ENCODE peak calls at places on chromosomes 6 and 20, in four cellular contexts. One of them, this sample, is unnamed.
A peak's percentile ranks its signal among the peaks of the same experiment; 100 is the strongest.

GRCh38 chr6:125810435-125810834 is 19.7 kb downstream of the NCOA7 start:
- DNase-seq in activated CD4-positive, alpha-beta T cell treated with anti-CD3 and anti-CD28 coated beads, Interleukin-2, amount 50 U/mL, for 1 hour: no peak
- DNase-seq in GOT3: no peak
- DNase-seq in EH: no peak
- DNase-seq in this sample: no peak

GRCh38 chr6:75824160-75824559 is 75.1 kb downstream of the MYO6 start:
- DNase-seq in activated CD4-positive, alpha-beta T cell treated with anti-CD3 and anti-CD28 coated beads, Interleukin-2, amount 50 U/mL, for 1 hour: no peak
- DNase-seq in GOT3: no peak
- DNase-seq in EH: no peak
- DNase-seq in this sample: no peak

GRCh38 chr6:127550403-127550802 is 26.6 kb upstream of the C6orf58 start:
- DNase-seq in activated CD4-positive, alpha-beta T cell treated with anti-CD3 and anti-CD28 coated beads, Interleukin-2, amount 50 U/mL, for 1 hour: no peak
- DNase-seq in GOT3: no peak
- DNase-seq in EH: peak; percentile 71
- DNase-seq in this sample: no peak

GRCh38 chr20:48723308-48724264 is 104.2 kb downstream of the PREX1 start:
- DNase-seq in activated CD4-positive, alpha-beta T cell treated with anti-CD3 and anti-CD28 coated beads, Interleukin-2, amount 50 U/mL, for 1 hour: no peak
- DNase-seq in GOT3: no peak
- DNase-seq in EH: no peak
- DNase-seq in this sample: no peak

GRCh38 chr20:47274449-47275108 is 81.9 kb downstream of the ZMYND8 start:
- DNase-seq in activated CD4-positive, alpha-beta T cell treated with anti-CD3 and anti-CD28 coated beads, Interleukin-2, amount 50 U/mL, for 1 hour: no peak
- DNase-seq in GOT3: no peak
- DNase-seq in EH: peak; percentile 97
- DNase-seq in this sample: no peak

GRCh38 chr6:124943658-124944057 is 18.6 kb upstream of the RNF217 start:
- DNase-seq in activated CD4-positive, alpha-beta T cell treated with anti-CD3 and anti-CD28 coated beads, Interleukin-2, amount 50 U/mL, for 1 hour: no peak
- DNase-seq in GOT3: no peak
- DNase-seq in EH: no peak
- DNase-seq in this sample: no peak

GRCh38 chr20:45266977-45267376 is 12.6 kb upstream of the SLPI start:
- DNase-seq in activated CD4-positive, alpha-beta T cell treated with anti-CD3 and anti-CD28 coated beads, Interleukin-2, amount 50 U/mL, for 1 hour: no peak
- DNase-seq in GOT3: no peak
- DNase-seq in EH: no peak
- DNase-seq in this sample: no peak

GRCh38 chr6:71879016-71879415 is 7.3 kb upstream of the RIMS1 start:
- DNase-seq in activated CD4-positive, alpha-beta T cell treated with anti-CD3 and anti-CD28 coated beads, Interleukin-2, amount 50 U/mL, for 1 hour: no peak
- DNase-seq in GOT3: no peak
- DNase-seq in EH: peak; percentile 72
- DNase-seq in this sample: no peak

GRCh38 chr6:67629268-67629667 is 1005.8 kb upstream of the ADGRB3 start:
- DNase-seq in activated CD4-positive, alpha-beta T cell treated with anti-CD3 and anti-CD28 coated beads, Interleukin-2, amount 50 U/mL, for 1 hour: no peak
- DNase-seq in GOT3: no peak
- DNase-seq in EH: peak; percentile 1
- DNase-seq in this sample: no peak

GRCh38 chr6:11413728-11414127 is 123.8 kb upstream of the TMEM170B start:
- DNase-seq in activated CD4-positive, alpha-beta T cell treated with anti-CD3 and anti-CD28 coated beads, Interleukin-2, amount 50 U/mL, for 1 hour: no peak
- DNase-seq in GOT3: no peak
- DNase-seq in EH: peak; percentile 78
- DNase-seq in this sample: no peak

GRCh38 chr20:60116128-60116909 is 158.1 kb downstream of the CDH26 start:
- DNase-seq in activated CD4-positive, alpha-beta T cell treated with anti-CD3 and anti-CD28 coated beads, Interleukin-2, amount 50 U/mL, for 1 hour: no peak
- DNase-seq in GOT3: no peak
- DNase-seq in EH: no peak
- DNase-seq in this sample: no peak

GRCh38 chr20:35368616-35369423 is 43.0 kb downstream of the UQCC1 start:
- DNase-seq in activated CD4-positive, alpha-beta T cell treated with anti-CD3 and anti-CD28 coated beads, Interleukin-2, amount 50 U/mL, for 1 hour: no peak
- DNase-seq in GOT3: no peak
- DNase-seq in EH: peak; percentile 61
- DNase-seq in this sample: no peak

GRCh38 chr6:143112084-143112768 is 51.5 kb downstream of the AIG1 start:
- DNase-seq in activated CD4-positive, alpha-beta T cell treated with anti-CD3 and anti-CD28 coated beads, Interleukin-2, amount 50 U/mL, for 1 hour: no peak
- DNase-seq in GOT3: no peak
- DNase-seq in EH: no peak
- DNase-seq in this sample: no peak

GRCh38 chr6:41689171-41690008 is 46.0 kb downstream of the TFEB start:
- DNase-seq in activated CD4-positive, alpha-beta T cell treated with anti-CD3 and anti-CD28 coated beads, Interleukin-2, amount 50 U/mL, for 1 hour: no peak
- DNase-seq in GOT3: no peak
- DNase-seq in EH: peak; percentile 69
- DNase-seq in this sample: no peak

GRCh38 chr6:79538481-79538971 is 1.3 kb upstream of the LCA5 start:
- DNase-seq in activated CD4-positive, alpha-beta T cell treated with anti-CD3 and anti-CD28 coated beads, Interleukin-2, amount 50 U/mL, for 1 hour: no peak
- DNase-seq in GOT3: no peak
- DNase-seq in EH: peak; percentile 5
- DNase-seq in this sample: no peak

GRCh38 chr20:50381771-50382593 is 128.2 kb upstream of the PTPN1 start:
- DNase-seq in activated CD4-positive, alpha-beta T cell treated with anti-CD3 and anti-CD28 coated beads, Interleukin-2, amount 50 U/mL, for 1 hour: no peak
- DNase-seq in GOT3: no peak
- DNase-seq in EH: no peak
- DNase-seq in this sample: no peak

GRCh38 chr20:44056010-44056698 is 130.8 kb downstream of the JPH2 start:
- DNase-seq in activated CD4-positive, alpha-beta T cell treated with anti-CD3 and anti-CD28 coated beads, Interleukin-2, amount 50 U/mL, for 1 hour: peak; percentile 63
- DNase-seq in GOT3: no peak
- DNase-seq in EH: peak; percentile 36
- DNase-seq in this sample: no peak

GRCh38 chr6:143596857-143597256 is 80.9 kb upstream of the PHACTR2 start:
- DNase-seq in activated CD4-positive, alpha-beta T cell treated with anti-CD3 and anti-CD28 coated beads, Interleukin-2, amount 50 U/mL, for 1 hour: no peak
- DNase-seq in GOT3: no peak
- DNase-seq in EH: peak; percentile 72
- DNase-seq in this sample: peak; percentile 74

GRCh38 chr6:8108759-8109539 is 6.6 kb upstream of the EEF1E1 start:
- DNase-seq in activated CD4-positive, alpha-beta T cell treated with anti-CD3 and anti-CD28 coated beads, Interleukin-2, amount 50 U/mL, for 1 hour: no peak
- DNase-seq in GOT3: no peak
- DNase-seq in EH: no peak
- DNase-seq in this sample: no peak

This sample was measured in ascending aorta.